ENCODE peak calls at places on chromosomes 3 and 15, in nine cellular contexts. T is RWPE1, J is heart right ventricle, G is mesothelial cell of epicardium, N is IMR-90, P is suprapubic skin, Y is breast epithelium, C is fibroblast of pulmonary artery, K is ovary. Z is an unnamed sample.

GRCh38 chr3:193190387-193190786 is 50.6 kb upstream of the PLAAT1 start:
- DNase-seq in J (no peak), G (no peak), Y (no peak), N (no peak), T (no peak), P (no peak), K (no peak), C (peak), Z (peak)

GRCh38 chr3:122403489-122403888 is 12.4 kb downstream of the WDR5B start:
- DNase-seq in G (no peak), Y (no peak), T (no peak), J (no peak), P (no peak), K (no peak), N (peak), C (peak), Z (peak)

GRCh38 chr3:151960956-151961580 is 87.6 kb downstream of the SUCNR1 start:
- DNase-seq in T (no peak), G (no peak), J (no peak), Y (no peak), C (no peak), K (no peak), N (peak), P (no peak), Z (no peak)

GRCh38 chr3:87771338-87772059 is 287.3 kb downstream of the CGGBP1 start:
- DNase-seq in J (no peak), T (no peak), C (peak), N (peak), P (no peak), G (no peak), K (no peak), Y (no peak), Z (peak)

GRCh38 chr15:60660290-60661051 is 181.5 kb upstream of the ICE2 start:
- DNase-seq in G (no peak), Y (no peak), N (peak), C (peak), K (peak), P (no peak), J (no peak), T (peak), Z (peak)

GRCh38 chr3:121724130-121724529 is 25.4 kb downstream of the GOLGB1 start:
- DNase-seq in J (no peak), T (no peak), Y (no peak), N (no peak), C (no peak), K (no peak), G (no peak), P (no peak), Z (no peak)

GRCh38 chr3:7144696-7145308 is 283.9 kb downstream of the GRM7 start:
- DNase-seq in Y (no peak), N (no peak), C (peak), P (no peak), K (no peak), G (no peak), J (no peak), T (no peak), Z (no peak)

GRCh38 chr3:169091196-169091595 is 572.3 kb downstream of the MECOM start:
- DNase-seq in G (no peak), Y (no peak), T (peak), K (no peak), N (peak), C (peak), J (no peak), P (no peak), Z (peak)

GRCh38 chr3:101020616-101021015 is 27.4 kb upstream of the ABI3BP start:
- DNase-seq in J (no peak), T (no peak), K (no peak), P (no peak), C (peak), G (no peak), N (peak), Y (no peak), Z (peak)

GRCh38 chr3:196111939-196112386 is 30.1 kb upstream of the TFRC start:
- DNase-seq in K (no peak), P (no peak), C (no peak), J (no peak), N (no peak), T (no peak), G (no peak), Y (no peak), Z (no peak)

GRCh38 chr3:58058654-58059263 is 50.5 kb downstream of the FLNB start:
- DNase-seq in P (no peak), N (peak), G (no peak), K (no peak), C (peak), T (no peak), Y (no peak), J (no peak), Z (peak)

GRCh38 chr3:63343674-63344073 is 65.6 kb downstream of the SYNPR start:
- DNase-seq in J (peak), C (peak), Y (peak), T (peak), N (peak), K (peak), P (peak), G (peak), Z (peak)

GRCh38 chr15:87863152-87863551 is 393.4 kb downstream of the NTRK3 start:
- DNase-seq in Y (no peak), C (peak), N (peak), K (no peak), T (peak), P (no peak), G (no peak), J (no peak), Z (no peak)

GRCh38 chr3:23645533-23646196 is 160.1 kb upstream of the UBE2E1 start:
- DNase-seq in P (no peak), G (no peak), C (no peak), K (no peak), J (no peak), T (no peak), Y (no peak), N (no peak), Z (no peak)

GRCh38 chr3:195583831-195584542 is at the start of gene APOD:
- DNase-seq in K (peak), Y (peak), P (peak), J (peak), G (no peak), C (peak), T (peak), N (peak), Z (peak)

GRCh38 chr3:136343873-136344281 is 93.7 kb downstream of the PCCB start:
- DNase-seq in G (peak), K (peak), Y (peak), N (peak), P (peak), C (peak), J (peak), T (peak), Z (peak)

GRCh38 chr3:84904212-84904611 is 54.6 kb upstream of the CADM2 start:
- DNase-seq in T (no peak), P (no peak), K (no peak), Y (no peak), C (no peak), J (no peak), N (no peak), G (no peak), Z (no peak)

GRCh38 chr3:171712168-171712938 is 97.9 kb downstream of the PLD1 start:
- DNase-seq in T (no peak), G (no peak), N (peak), C (peak), P (no peak), Y (no peak), J (no peak), K (no peak), Z (peak)

GRCh38 chr15:100725121-100726069 is 123.0 kb downstream of the ASB7 start:
- DNase-seq in N (peak), K (no peak), Y (no peak), G (peak), P (no peak), T (no peak), J (no peak), C (peak), Z (peak)

GRCh38 chr15:92600902-92601301 is 54.7 kb downstream of the FAM174B start:
- DNase-seq in G (no peak), J (no peak), K (no peak), P (no peak), C (no peak), Y (no peak), N (no peak), T (no peak), Z (no peak)

GRCh38 chr3:68018275-68018674 is 363.9 kb upstream of the SUCLG2 start:
- DNase-seq in Y (no peak), C (no peak), G (no peak), T (no peak), K (no peak), N (no peak), J (no peak), P (no peak), Z (no peak)

GRCh38 chr3:193768069-193768391 is 175.0 kb downstream of the OPA1 start:
- DNase-seq in Y (no peak), G (no peak), K (no peak), T (no peak), N (peak), J (no peak), P (no peak), C (peak), Z (peak)

GRCh38 chr15:42036991-42037390 is 16.1 kb upstream of the PLA2G4E start:
- DNase-seq in T (no peak), G (no peak), J (no peak), P (peak), Y (no peak), C (no peak), K (no peak), N (no peak), Z (no peak)

GRCh38 chr3:149507491-149508324 is 33.2 kb downstream of the TM4SF4 start:
- DNase-seq in K (peak), J (no peak), Y (no peak), N (no peak), P (no peak), T (no peak), G (no peak), C (peak), Z (peak)

GRCh38 chr15:99016680-99017321 is 9.2 kb upstream of the PGPEP1L start:
- DNase-seq in J (peak), P (no peak), N (peak), Y (no peak), G (no peak), T (peak), K (no peak), C (no peak), Z (peak)

GRCh38 chr3:114973576-114973975 is 173.5 kb downstream of the ZBTB20 start:
- DNase-seq in P (no peak), G (no peak), K (no peak), T (no peak), C (no peak), N (no peak), Y (no peak), J (no peak), Z (no peak)

GRCh38 chr3:116863842-116864626 is 154.5 kb downstream of the TUSC7 start:
- DNase-seq in N (peak), J (no peak), Y (no peak), P (no peak), T (peak), G (no peak), K (no peak), C (peak), Z (peak)

GRCh38 chr15:34275721-34276120 is 50.9 kb downstream of the EMC4 start:
- DNase-seq in J (no peak), N (no peak), K (no peak), C (no peak), T (peak), G (no peak), P (no peak), Y (no peak), Z (no peak)

GRCh38 chr3:36707623-36708409 is 56.5 kb downstream of the DCLK3 start:
- DNase-seq in Y (no peak), N (peak), J (no peak), T (peak), G (no peak), K (no peak), C (peak), P (no peak), Z (peak)

GRCh38 chr3:155283092-155284056 is 10.1 kb downstream of the STRIT1 start:
- DNase-seq in K (no peak), C (no peak), N (no peak), Y (no peak), G (no peak), J (no peak), P (no peak), T (no peak), Z (no peak)

GRCh38 chr3:146160964-146161724 is at the start of gene PLOD2:
- DNase-seq in N (peak), T (peak), Y (peak), P (peak), K (peak), J (peak), G (peak), C (peak), Z (peak)

GRCh38 chr15:38610748-38611147 is 46.1 kb upstream of the RASGRP1 start:
- DNase-seq in N (no peak), J (no peak), C (no peak), P (no peak), T (no peak), G (no peak), Y (no peak), K (no peak), Z (no peak)

GRCh38 chr3:18423401-18424212 is 1.5 kb downstream of the SATB1 start:
- DNase-seq in N (peak), P (no peak), G (peak), C (peak), K (peak), Y (no peak), T (no peak), J (peak), Z (peak)

GRCh38 chr3:186209810-186210752 is 101.2 kb upstream of the ETV5 start:
- DNase-seq in G (peak), J (peak), N (peak), P (no peak), Y (peak), K (peak), C (peak), T (peak), Z (peak)

GRCh38 chr3:196179380-196180308 is 31.6 kb downstream of the ZDHHC19 start:
- DNase-seq in G (no peak), C (peak), P (no peak), Y (no peak), N (peak), J (no peak), K (no peak), T (peak), Z (peak)

GRCh38 chr15:59191855-59192237 is 14.8 kb upstream of the LDHAL6B start:
- DNase-seq in Y (no peak), G (no peak), T (peak), C (peak), N (peak), J (no peak), K (no peak), P (no peak), Z (peak)

GRCh38 chr3:131692356-131692755 is 189.6 kb upstream of the MRPL3 start:
- DNase-seq in C (no peak), P (no peak), K (no peak), J (no peak), G (no peak), T (no peak), N (no peak), Y (no peak), Z (no peak)

DNA sequence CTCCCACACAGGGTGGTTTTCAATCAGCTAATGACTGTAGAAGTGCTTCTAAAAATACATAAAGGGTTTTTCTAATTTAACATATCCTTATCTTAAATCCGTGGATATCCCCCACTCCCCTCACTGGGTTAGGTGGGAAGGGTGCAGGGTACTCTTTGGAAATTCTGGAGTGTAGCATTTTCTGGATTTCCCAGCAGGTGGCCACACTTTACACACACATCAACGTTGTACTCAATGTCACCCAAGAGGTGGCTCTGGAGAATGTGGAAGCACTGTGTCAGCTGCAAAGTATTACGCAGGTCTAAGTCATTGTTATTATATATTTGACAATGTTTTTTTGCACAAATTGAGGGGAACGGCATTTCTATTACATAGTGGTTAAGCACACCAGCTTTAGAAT is 168.8 kb downstream of the CHDH start:
- DNase-seq in P (no peak), J (no peak), Y (no peak), K (no peak), G (no peak), N (no peak), C (no peak), T (no peak), Z (no peak)
- TF ChIP-seq CTCF in P (no peak), J (no peak), Y (no peak), K (no peak), G (no peak), N (no peak), C (no peak), T (no peak), Z (no peak)

DNA sequence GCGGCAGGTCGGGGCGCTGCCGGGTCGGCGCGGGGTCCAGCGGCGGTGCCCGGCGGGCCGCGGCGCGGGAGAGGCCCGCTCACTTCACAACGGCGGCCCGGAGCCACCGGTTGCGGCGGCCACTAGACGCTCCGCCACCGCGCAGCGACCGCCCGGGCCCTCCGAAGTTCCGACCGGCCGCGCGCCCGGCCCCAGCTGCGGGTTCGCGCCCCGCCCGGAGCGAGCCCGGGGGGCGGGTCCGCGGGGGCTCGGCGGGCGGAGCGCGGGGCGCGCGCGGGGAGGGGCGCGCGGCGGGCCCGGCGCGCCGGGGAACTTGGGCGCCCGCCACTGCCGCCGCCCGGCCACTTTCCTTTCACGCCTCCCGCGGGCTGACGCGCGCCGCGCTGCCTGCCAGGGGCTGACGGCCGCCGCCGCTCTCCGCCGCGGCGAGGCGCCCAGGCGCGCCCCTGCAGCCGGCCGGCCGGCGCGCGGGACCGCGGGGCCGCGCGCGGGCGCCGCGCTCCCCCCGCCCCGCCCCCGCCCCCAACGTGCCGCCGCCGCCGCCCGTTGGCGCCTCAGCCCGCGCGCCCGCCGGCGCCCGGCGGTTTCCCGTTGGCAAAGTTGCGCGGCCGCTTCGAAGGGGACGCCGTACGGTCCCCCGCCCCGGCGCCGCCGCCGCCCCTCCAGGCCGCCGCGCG is 628 bp downstream of the SFMBT1 start:
- DNase-seq in T (peak), Y (no peak), G (peak), K (peak), J (peak), N (peak), P (no peak), C (peak), Z (peak)
- TF ChIP-seq CTCF in T (no peak), Y (no peak), G (no peak), K (no peak), J (no peak), N (no peak), P (no peak), C (no peak), Z (no peak)

DNA sequence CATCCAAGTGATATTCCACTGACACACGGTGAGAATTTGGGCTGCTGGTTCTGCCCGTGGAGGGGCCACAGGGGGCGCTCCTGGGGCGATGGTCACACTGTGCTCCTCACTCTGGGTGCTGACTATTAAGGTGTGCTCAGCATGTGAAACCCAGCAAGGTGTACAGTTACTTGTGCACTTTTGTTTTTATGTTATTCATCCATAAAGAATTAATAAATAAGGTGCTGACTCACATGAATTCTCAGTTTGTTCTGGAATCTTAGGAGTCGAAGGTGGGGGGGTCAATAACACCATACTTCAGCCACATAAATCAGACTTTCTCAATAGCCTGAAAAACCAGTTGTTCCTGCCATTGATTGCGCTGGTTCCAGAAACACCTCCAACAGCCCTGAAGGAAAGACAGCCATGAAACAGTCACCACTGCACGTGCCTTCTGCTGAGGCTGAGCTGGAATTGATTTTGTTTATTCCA is 53.5 kb upstream of the SPATA12 start:
- DNase-seq in Y (peak), G (no peak), P (no peak), K (no peak), J (no peak), N (peak), T (peak), C (peak), Z (peak)
- TF ChIP-seq CTCF in Y (no peak), G (peak), P (peak), K (no peak), J (no peak), N (peak), T (no peak), C (peak), Z (peak)

DNA sequence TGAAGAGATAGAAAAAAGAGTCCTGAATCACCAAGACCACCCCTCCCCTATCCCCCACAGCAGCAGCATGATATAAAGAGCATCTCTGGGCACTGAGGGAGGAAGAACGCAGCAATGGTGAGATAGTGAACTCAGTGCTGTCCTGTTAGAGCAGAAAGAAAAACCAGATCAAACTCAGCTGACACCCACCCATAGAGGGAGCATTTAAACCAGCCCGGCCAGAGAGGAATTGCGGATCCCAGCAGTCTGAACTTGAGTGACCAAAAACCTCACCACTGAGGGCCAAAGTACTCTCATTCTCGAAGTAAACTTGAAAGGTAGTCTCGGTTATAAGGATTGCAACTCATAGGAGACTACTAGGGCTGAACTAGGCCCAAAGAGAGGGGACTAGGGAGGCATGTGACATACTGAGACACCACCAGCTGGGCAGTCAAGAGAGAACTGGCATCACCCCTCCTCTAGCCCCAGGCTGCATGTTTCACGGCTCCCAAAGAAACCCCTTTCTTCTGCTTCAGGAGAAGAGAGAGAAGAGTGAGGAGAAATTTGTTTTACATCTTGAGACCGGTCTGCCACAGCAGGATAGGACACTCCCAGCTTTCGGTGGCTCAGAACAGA is 39.2 kb upstream of the TGFBR2 start:
- DNase-seq in J (no peak), Y (no peak), C (no peak), G (no peak), P (no peak), T (no peak), N (no peak), K (no peak), Z (no peak)
- TF ChIP-seq CTCF in J (no peak), Y (no peak), C (no peak), G (no peak), P (no peak), T (no peak), N (no peak), K (no peak), Z (peak)

GRCh38 chr3:11832964-11833621 is 13.6 kb downstream of the TAMM41 start:
- DNase-seq in N (no peak), K (peak), P (no peak), G (no peak), J (no peak), C (peak), T (no peak), Y (no peak), Z (peak)

DNA sequence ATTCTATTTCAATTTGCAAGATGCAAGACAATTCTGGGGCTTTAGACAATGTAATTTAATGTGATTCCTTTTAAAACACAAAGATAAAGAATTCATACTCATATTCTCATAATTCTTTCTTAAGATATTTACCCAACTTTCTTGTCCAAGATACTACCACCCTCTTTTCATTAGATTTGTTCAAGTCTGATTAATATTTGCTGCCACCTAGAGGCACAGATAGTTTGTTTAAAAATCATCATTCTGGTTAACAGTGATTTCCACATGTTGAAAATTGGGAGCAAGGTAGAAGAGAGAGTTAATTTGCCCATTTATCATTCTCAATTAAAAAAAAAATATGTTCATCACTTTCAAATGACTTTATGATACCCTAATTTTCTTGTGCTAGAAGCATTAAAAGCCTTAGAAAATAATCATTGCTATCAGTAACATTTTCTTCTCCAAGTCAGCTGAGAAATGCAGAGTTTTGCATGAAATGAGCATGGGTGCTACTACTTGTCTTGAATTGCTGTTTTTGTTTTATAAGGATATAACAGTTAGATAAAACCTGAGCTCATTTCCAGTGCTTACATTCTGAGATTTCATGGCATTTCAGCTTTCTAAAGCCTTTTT is 11.6 kb downstream of the TAMM41 start:
- DNase-seq in J (no peak), P (no peak), Y (no peak), K (no peak), T (peak), N (peak), C (peak), G (no peak), Z (peak)
- TF ChIP-seq CTCF in J (no peak), P (no peak), Y (peak), K (peak), T (peak), N (peak), C (peak), G (peak), Z (no peak)